ENCODE peak calls at places on chromosomes 1 and 21, in six cellular contexts. Z is IMR-90, K is H9, M is neuronal stem cell, A is mesenchymal stem cell, H is H1. N is an unnamed sample.

GRCh38 chr21:32770514-32771133 is 931 bp downstream of the PAXBP1 start:
- DNase-seq in Z (peak; percentile 8), K (no peak), M (peak; percentile 35), A (peak; percentile 47), H (no peak), N (no peak)

GRCh38 chr1:163744488-163744887 is 422.7 kb downstream of the NUF2 start:
- DNase-seq in Z (no peak), K (no peak), M (no peak), A (no peak), H (no peak), N (no peak)

GRCh38 chr1:85577421-85578320 is 2.9 kb upstream of the CCN1 start:
- DNase-seq in Z (no peak), K (peak; percentile 51), M (no peak), A (peak; percentile 91), H (no peak), N (peak; percentile 64)

GRCh38 chr1:60989745-60990718 is 92.3 kb upstream of the NFIA start:
- DNase-seq in Z (peak; percentile 83), K (no peak), M (no peak), A (no peak), H (no peak), N (no peak)

GRCh38 chr1:46302091-46303037 is 1.1 kb downstream of the LRRC41 start:
- DNase-seq in Z (peak; percentile 52), K (peak; percentile 54), M (peak; percentile 63), A (peak; percentile 58), H (no peak), N (peak; percentile 19)

GRCh38 chr1:229434005-229434640 is at the start of gene ACTA1:
- DNase-seq in Z (no peak), K (peak; percentile 83), M (no peak), A (no peak), H (peak; percentile 47), N (peak; percentile 10)

GRCh38 chr1:154698320-154699096 is 90.5 kb upstream of the ADAR start:
- DNase-seq in Z (no peak), K (no peak), M (no peak), A (no peak), H (no peak), N (no peak)

GRCh38 chr1:119721933-119722332 is 10.2 kb downstream of the PHGDH start:
- DNase-seq in Z (no peak), K (no peak), M (no peak), A (no peak), H (no peak), N (no peak)

GRCh38 chr1:204398197-204399125 is 13.2 kb downstream of the PPP1R15B start:
- DNase-seq in Z (peak; percentile 69), K (peak; percentile 90), M (peak; percentile 52), A (peak; percentile 82), H (peak; percentile 74), N (peak; percentile 90)

GRCh38 chr1:64124751-64125445 is 78.5 kb upstream of the UBE2U start:
- DNase-seq in Z (no peak), K (no peak), M (no peak), A (no peak), H (no peak), N (no peak)

GRCh38 chr1:91282695-91283420 is 121.8 kb downstream of the HFM1 start:
- DNase-seq in Z (peak; percentile 73), K (peak; percentile 64), M (peak; percentile 69), A (peak; percentile 75), H (peak; percentile 49), N (peak; percentile 85)

GRCh38 chr1:47579809-47580208 is 142.0 kb downstream of the FOXD2 start:
- DNase-seq in Z (no peak), K (no peak), M (no peak), A (no peak), H (no peak), N (no peak)

GRCh38 chr1:242489545-242489944 is 35.0 kb downstream of the PLD5 start:
- DNase-seq in Z (no peak), K (no peak), M (no peak), A (no peak), H (no peak), N (no peak)

GRCh38 chr21:26717146-26717739 is 128.0 kb downstream of the ADAMTS1 start:
- DNase-seq in Z (peak; percentile 31), K (no peak), M (no peak), A (peak; percentile 28), H (no peak), N (peak; percentile 61)

GRCh38 chr1:94856004-94856403 is 35.8 kb downstream of the SLC44A3 start:
- DNase-seq in Z (no peak), K (no peak), M (no peak), A (no peak), H (no peak), N (peak; percentile 67)

GRCh38 chr1:171180671-171181070 is 4.4 kb upstream of the FMO2 start:
- DNase-seq in Z (no peak), K (no peak), M (no peak), A (no peak), H (no peak), N (no peak)

GRCh38 chr21:42474982-42475381 is 21.0 kb downstream of the RSPH1 start:
- DNase-seq in Z (no peak), K (no peak), M (no peak), A (no peak), H (no peak), N (no peak)

GRCh38 chr1:192158181-192158580 is at the start of gene RGS18:
- DNase-seq in Z (peak; percentile 84), K (no peak), M (no peak), A (peak; percentile 81), H (no peak), N (peak; percentile 30)

GRCh38 chr21:45549670-45550463 is 7.6 kb upstream of the SLC19A1 start:
- DNase-seq in Z (no peak), K (peak; percentile 28), M (no peak), A (no peak), H (no peak), N (no peak)

DNA sequence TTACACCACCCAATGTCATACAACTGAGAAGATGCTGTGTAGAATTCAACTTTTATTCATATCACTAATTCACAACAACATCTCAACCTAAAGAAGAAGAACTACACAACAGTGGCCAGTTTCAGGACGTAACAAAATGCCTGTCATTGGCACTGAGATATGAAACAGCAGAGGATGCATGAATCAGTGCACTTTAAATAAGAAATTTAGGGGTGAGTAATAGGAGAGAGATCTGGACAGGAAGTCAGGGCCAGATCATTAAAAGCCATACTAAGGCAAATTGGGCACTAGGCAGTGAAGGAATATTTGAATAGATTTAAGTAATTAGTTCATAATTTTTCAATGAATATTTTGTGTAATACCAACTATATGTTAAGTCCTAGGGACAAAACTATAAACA is 510.5 kb downstream of the PLPP3 start:
- DNase-seq in Z (peak; percentile 68), K (no peak), M (no peak), A (no peak), H (no peak), N (no peak)
- H4K91ac ChIP-seq in Z (no peak overlapping the region), K (no peak overlapping the region), M (no peak overlapping the region), A (no peak overlapping the region), H (no peak overlapping the region), N (no peak overlapping the region)

GRCh38 chr1:104636581-104636980 is 886.9 kb downstream of the AMY1C start:
- DNase-seq in Z (no peak), K (no peak), M (no peak), A (peak; percentile 33), H (no peak), N (no peak)
- H4K91ac ChIP-seq in Z (no peak overlapping the region), K (no peak overlapping the region), M (no peak overlapping the region), A (no peak overlapping the region), H (no peak overlapping the region), N (no peak overlapping the region)

GRCh38 chr1:24925082-24925779 is 4.8 kb downstream of the RUNX3 start:
- DNase-seq in Z (no peak), K (no peak), M (no peak), A (no peak), H (no peak), N (no peak)

GRCh38 chr1:24921938-24922662 is 8.0 kb downstream of the RUNX3 start:
- DNase-seq in Z (no peak), K (no peak), M (no peak), A (no peak), H (no peak), N (no peak)

GRCh38 chr1:24926596-24927249 is 3.4 kb downstream of the RUNX3 start:
- DNase-seq in Z (no peak), K (no peak), M (peak; percentile 53), A (peak; percentile 23), H (no peak), N (no peak)

GRCh38 chr1:24925963-24926362 is 4.1 kb downstream of the RUNX3 start:
- DNase-seq in Z (no peak), K (no peak), M (peak; percentile 31), A (no peak), H (no peak), N (no peak)

GRCh38 chr1:24923485-24924113 is 6.5 kb downstream of the RUNX3 start:
- DNase-seq in Z (no peak), K (no peak), M (no peak), A (no peak), H (no peak), N (no peak)
- H4K91ac ChIP-seq in Z (no peak overlapping the region), K (no peak overlapping the region), M (no peak overlapping the region), A (no peak overlapping the region), H (no peak overlapping the region), N (no peak overlapping the region)

DNA sequence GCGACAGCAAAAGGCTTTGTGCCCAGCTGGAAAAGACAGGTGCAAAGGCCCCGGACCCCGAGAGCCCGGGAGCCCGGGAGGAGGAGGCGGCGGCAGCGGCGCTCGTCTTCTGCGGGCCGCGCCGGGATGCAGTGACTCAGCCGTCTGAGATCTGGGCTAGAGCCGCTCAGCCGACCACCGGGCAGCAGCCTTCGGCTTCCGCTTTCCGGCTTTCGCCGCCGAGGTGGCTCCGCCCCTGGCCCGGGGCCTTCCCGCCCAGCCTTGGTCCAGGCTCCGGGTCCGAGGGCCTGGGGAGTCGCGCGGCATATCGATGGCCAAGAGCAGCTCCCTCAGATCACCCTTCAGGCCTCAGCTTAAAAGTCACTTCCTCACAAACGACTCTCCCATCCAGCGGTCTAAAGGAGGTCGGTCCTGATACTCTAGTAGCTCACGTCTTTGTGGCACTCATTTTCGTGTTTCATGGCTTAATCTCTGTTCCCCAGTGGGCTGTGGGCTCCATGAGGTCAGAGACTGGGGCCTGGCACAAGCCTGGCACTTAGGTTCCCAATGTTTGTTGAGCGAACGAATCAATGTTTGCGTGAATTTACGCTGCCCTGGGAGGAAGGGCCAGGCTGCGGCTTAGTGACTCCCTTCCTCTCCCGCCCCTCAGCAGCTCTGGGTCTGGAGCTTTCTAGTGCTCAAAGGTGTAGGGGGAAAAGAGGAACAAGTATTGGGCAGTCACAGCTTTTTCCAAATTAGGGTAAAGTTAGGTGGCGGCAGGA is at the start of gene PHTF1:
- DNase-seq in Z (peak; percentile 81), K (peak; percentile 82), M (peak; percentile 73), A (peak; percentile 87), H (peak; percentile 53), N (peak; percentile 78)
- H4K91ac ChIP-seq in Z (peak within 1 kb of the TSS; percentile 96), K (no peak within 1 kb of the TSS), M (no peak within 1 kb of the TSS), A (peak within 1 kb of the TSS; percentile 34), H (peak within 1 kb of the TSS; percentile 81), N (peak within 1 kb of the TSS; percentile 97)

DNA sequence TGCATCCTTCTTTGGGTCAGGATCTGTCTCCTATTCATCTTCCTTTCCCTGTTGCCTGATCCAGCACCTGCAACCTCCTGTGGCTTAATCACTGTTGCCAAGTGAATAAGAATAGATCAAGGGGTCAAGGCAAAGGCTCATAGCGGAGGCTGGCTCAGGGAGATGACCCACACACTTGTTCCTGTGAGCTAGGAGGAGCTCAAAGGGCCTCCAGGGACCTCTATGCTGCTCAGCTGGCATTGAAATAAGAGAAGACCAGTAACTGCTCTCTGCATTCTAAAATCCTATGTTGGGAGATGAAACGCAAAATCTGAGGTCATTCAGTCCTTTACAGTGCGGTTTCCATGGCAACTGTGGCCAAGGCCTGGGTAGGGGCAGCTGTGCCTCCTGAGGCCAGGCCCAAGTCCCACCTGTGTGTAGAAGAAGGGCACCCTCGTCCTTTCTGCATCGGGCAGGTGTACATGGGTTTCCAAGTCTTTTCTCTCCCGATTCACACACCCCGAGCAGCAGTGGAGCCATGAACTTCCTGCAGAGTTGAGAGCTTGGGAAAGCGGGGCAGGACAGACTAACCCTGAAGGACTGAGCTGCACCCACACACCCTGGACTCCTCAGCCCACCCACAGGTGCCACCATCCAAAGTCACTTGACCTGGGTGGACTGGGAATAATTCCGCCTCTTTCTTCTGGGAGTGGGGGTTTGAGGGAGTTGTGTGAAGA is 27.8 kb upstream of the STUM start:
- DNase-seq in Z (no peak), K (peak; percentile 87), M (no peak), A (no peak), H (no peak), N (no peak)
- H4K91ac ChIP-seq in Z (no peak overlapping the region), K (no peak overlapping the region), M (no peak overlapping the region), A (no peak overlapping the region), H (no peak overlapping the region), N (no peak overlapping the region)